ENCODE peak calls at places on chromosome 20, in four cellular contexts. One of them, this sample, is unnamed.
A peak's percentile ranks its signal among the peaks of the same experiment; 100 is the strongest.

GRCh38 chr20:33835773-33836172 is 24.6 kb downstream of the CHMP4B start:
- DNase-seq in H1: no peak
- DNase-seq in GM12878: no peak
- DNase-seq in HepG2: no peak
- DNase-seq in this sample: no peak

GRCh38 chr20:18363708-18364107 is 75.4 kb downstream of the ZNF133 start:
- DNase-seq in H1: no peak
- DNase-seq in GM12878: no peak
- DNase-seq in HepG2: no peak
- DNase-seq in this sample: no peak

GRCh38 chr20:62977613-62978558 is 25.4 kb downstream of the SLC17A9 start:
- DNase-seq in GM12878: peak; percentile 71
- DNase-seq in H1: no peak
- DNase-seq in HepG2: no peak
- DNase-seq in this sample: peak; percentile 61

GRCh38 chr20:7935027-7935551 is 5.2 kb downstream of the HAO1 start:
- DNase-seq in HepG2: no peak
- DNase-seq in GM12878: peak; percentile 3
- DNase-seq in H1: no peak
- DNase-seq in this sample: no peak

GRCh38 chr20:53978497-53978896 is 91.9 kb downstream of the BCAS1 start:
- DNase-seq in H1: no peak
- DNase-seq in HepG2: no peak
- DNase-seq in GM12878: no peak
- DNase-seq in this sample: no peak

GRCh38 chr20:46056027-46056833 is 27.2 kb downstream of the SLC12A5 start:
- DNase-seq in H1: no peak
- DNase-seq in HepG2: no peak
- DNase-seq in GM12878: no peak
- DNase-seq in this sample: no peak

GRCh38 chr20:2130062-2130591 is 28.5 kb downstream of the STK35 start:
- DNase-seq in GM12878: no peak
- DNase-seq in H1: no peak
- DNase-seq in HepG2: no peak
- DNase-seq in this sample: no peak

GRCh38 chr20:7399114-7399513 is 541.1 kb downstream of the HAO1 start:
- DNase-seq in H1: no peak
- DNase-seq in HepG2: no peak
- DNase-seq in GM12878: no peak
- DNase-seq in this sample: no peak

GRCh38 chr20:61623451-61623850 is 371.4 kb downstream of the CDH4 start:
- DNase-seq in H1: no peak
- DNase-seq in HepG2: no peak
- DNase-seq in GM12878: no peak
- DNase-seq in this sample: no peak

GRCh38 chr20:39310363-39311037 is 348.4 kb downstream of the DHX35 start:
- DNase-seq in GM12878: no peak
- DNase-seq in HepG2: no peak
- DNase-seq in H1: no peak
- DNase-seq in this sample: no peak

GRCh38 chr20:34643919-34644318 is 33.0 kb downstream of the PIGU start:
- DNase-seq in GM12878: no peak
- DNase-seq in H1: no peak
- DNase-seq in HepG2: no peak
- DNase-seq in this sample: no peak

GRCh38 chr20:6397115-6397514 is 274.3 kb upstream of the FERMT1 start:
- DNase-seq in HepG2: no peak
- DNase-seq in H1: no peak
- DNase-seq in GM12878: no peak
- DNase-seq in this sample: no peak

GRCh38 chr20:35226775-35227681 is 538 bp downstream of the MMP24 start:
- DNase-seq in H1: no peak
- DNase-seq in HepG2: peak; percentile 35
- DNase-seq in GM12878: no peak
- DNase-seq in this sample: peak; percentile 86

GRCh38 chr20:62961310-62961783 is 8.8 kb downstream of the SLC17A9 start:
- DNase-seq in GM12878: no peak
- DNase-seq in H1: no peak
- DNase-seq in HepG2: no peak
- DNase-seq in this sample: peak; percentile 72

GRCh38 chr20:53574819-53575218 is 18.8 kb downstream of the ZNF217 start:
- DNase-seq in HepG2: no peak
- DNase-seq in H1: no peak
- DNase-seq in GM12878: no peak
- DNase-seq in this sample: no peak

GRCh38 chr20:44709380-44709779 is 5.8 kb upstream of the CCN5 start:
- DNase-seq in H1: no peak
- DNase-seq in GM12878: no peak
- DNase-seq in HepG2: no peak
- DNase-seq in this sample: no peak

GRCh38 chr20:19974621-19975435 is 42.3 kb upstream of the NAA20 start:
- DNase-seq in H1: no peak
- DNase-seq in GM12878: no peak
- DNase-seq in HepG2: no peak
- DNase-seq in this sample: peak; percentile 69

GRCh38 chr20:43781215-43781614 is 54.4 kb upstream of the GTSF1L start:
- DNase-seq in GM12878: no peak
- DNase-seq in H1: no peak
- DNase-seq in HepG2: no peak
- DNase-seq in this sample: no peak

GRCh38 chr20:49913399-49914047 is 1.8 kb downstream of the SPATA2 start:
- DNase-seq in GM12878: no peak
- DNase-seq in HepG2: no peak
- DNase-seq in H1: no peak
- DNase-seq in this sample: no peak

GRCh38 chr20:669573-669972 is 6.0 kb downstream of the SCRT2 start:
- DNase-seq in HepG2: no peak
- DNase-seq in GM12878: no peak
- DNase-seq in H1: no peak
- DNase-seq in this sample: no peak

GRCh38 chr20:10067305-10067704 is 32.5 kb downstream of the ANKEF1 start:
- DNase-seq in GM12878: no peak
- DNase-seq in H1: no peak
- DNase-seq in HepG2: no peak
- DNase-seq in this sample: no peak

GRCh38 chr20:14055127-14055742 is 59.9 kb downstream of the MACROD2 start:
- DNase-seq in H1: no peak
- DNase-seq in GM12878: no peak
- DNase-seq in HepG2: peak; percentile 77
- DNase-seq in this sample: peak; percentile 33

GRCh38 chr20:43941476-43942212 is 27.0 kb downstream of the TOX2 start:
- DNase-seq in HepG2: no peak
- DNase-seq in H1: no peak
- DNase-seq in GM12878: no peak
- DNase-seq in this sample: no peak

GRCh38 chr20:37934634-37935010 is 31.7 kb downstream of the VSTM2L start:
- DNase-seq in HepG2: no peak
- DNase-seq in H1: no peak
- DNase-seq in GM12878: no peak
- DNase-seq in this sample: no peak

GRCh38 chr20:17227669-17228623 is 1.1 kb downstream of the PCSK2 start:
- DNase-seq in H1: no peak
- DNase-seq in GM12878: no peak
- DNase-seq in HepG2: no peak
- DNase-seq in this sample: peak; percentile 26

GRCh38 chr20:25318471-25319240 is 70.8 kb downstream of the PYGB start:
- DNase-seq in HepG2: no peak
- DNase-seq in H1: no peak
- DNase-seq in GM12878: peak; percentile 88
- DNase-seq in this sample: no peak

GRCh38 chr20:11387189-11387754 is 530.4 kb upstream of the BTBD3 start:
- DNase-seq in H1: no peak
- DNase-seq in GM12878: no peak
- DNase-seq in HepG2: no peak
- DNase-seq in this sample: no peak

GRCh38 chr20:8663424-8663823 is 405.5 kb upstream of the PLCB4 start:
- DNase-seq in HepG2: no peak
- DNase-seq in H1: no peak
- DNase-seq in GM12878: no peak
- DNase-seq in this sample: no peak

GRCh38 chr20:25280051-25280573 is 32.2 kb downstream of the PYGB start:
- DNase-seq in GM12878: no peak
- DNase-seq in HepG2: no peak
- DNase-seq in H1: no peak
- DNase-seq in this sample: peak; percentile 60

GRCh38 chr20:32893263-32893877 is 34.6 kb downstream of the EFCAB8 start:
- DNase-seq in GM12878: no peak
- DNase-seq in HepG2: no peak
- DNase-seq in H1: no peak
- DNase-seq in this sample: no peak

GRCh38 chr20:49945306-49945700 is 9.1 kb downstream of the RNF114 start:
- DNase-seq in H1: no peak
- DNase-seq in HepG2: no peak
- DNase-seq in GM12878: no peak
- DNase-seq in this sample: no peak

GRCh38 chr20:6492396-6493055 is 275.0 kb upstream of the BMP2 start:
- DNase-seq in HepG2: no peak
- DNase-seq in GM12878: no peak
- DNase-seq in H1: no peak
- DNase-seq in this sample: no peak

GRCh38 chr20:15342987-15343639 is 1005.7 kb upstream of the FLRT3 start:
- DNase-seq in HepG2: no peak
- DNase-seq in H1: no peak
- DNase-seq in GM12878: no peak
- DNase-seq in this sample: no peak

GRCh38 chr20:10271470-10272219 is 53.0 kb downstream of the SNAP25 start:
- DNase-seq in HepG2: no peak
- DNase-seq in GM12878: no peak
- DNase-seq in H1: no peak
- DNase-seq in this sample: no peak

GRCh38 chr20:57682184-57683038 is 27.4 kb downstream of the PMEPA1 start:
- DNase-seq in GM12878: peak; percentile 57
- DNase-seq in HepG2: no peak
- DNase-seq in H1: no peak
- DNase-seq in this sample: peak; percentile 57

GRCh38 chr20:38092260-38092857 is 58.8 kb downstream of the RPRD1B start:
- DNase-seq in GM12878: peak; percentile 57
- DNase-seq in H1: no peak
- DNase-seq in HepG2: no peak
- DNase-seq in this sample: no peak

DNA sequence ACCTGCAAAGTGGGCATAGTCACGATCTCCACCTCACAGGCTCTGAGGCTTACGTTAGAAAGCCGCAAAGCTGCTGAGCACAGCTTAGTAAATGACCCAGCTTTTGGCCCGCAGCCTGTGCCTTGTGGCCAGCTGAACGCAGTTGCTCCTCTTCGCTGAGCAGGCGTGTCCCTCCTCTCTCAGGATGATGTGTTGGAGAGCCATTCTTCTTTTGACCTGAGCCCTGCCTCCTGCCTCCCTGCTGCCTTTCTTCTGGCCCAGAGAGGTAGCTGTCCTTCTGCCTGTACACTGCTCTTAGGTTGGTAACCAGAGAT is 47.6 kb upstream of the MYL9 start:
- DNase-seq in GM12878: no peak
- DNase-seq in HepG2: no peak
- DNase-seq in H1: no peak
- DNase-seq in this sample: no peak
- TF ChIP-seq TCF12 in GM12878: no peak
- TF ChIP-seq TCF12 in HepG2: no peak
- TF ChIP-seq TCF12 in H1: no peak
- TF ChIP-seq TCF12 in this sample: no peak

GRCh38 chr20:51026317-51026716 is 3.4 kb upstream of the KCNG1 start:
- DNase-seq in H1: no peak
- DNase-seq in HepG2: no peak
- DNase-seq in GM12878: no peak
- DNase-seq in this sample: no peak
- TF ChIP-seq POLR2AphosphoS5 in H1: no peak
- TF ChIP-seq POLR2AphosphoS5 in HepG2: no peak
- TF ChIP-seq POLR2AphosphoS5 in GM12878: no peak
- TF ChIP-seq POLR2AphosphoS5 in this sample: no peak

DNA sequence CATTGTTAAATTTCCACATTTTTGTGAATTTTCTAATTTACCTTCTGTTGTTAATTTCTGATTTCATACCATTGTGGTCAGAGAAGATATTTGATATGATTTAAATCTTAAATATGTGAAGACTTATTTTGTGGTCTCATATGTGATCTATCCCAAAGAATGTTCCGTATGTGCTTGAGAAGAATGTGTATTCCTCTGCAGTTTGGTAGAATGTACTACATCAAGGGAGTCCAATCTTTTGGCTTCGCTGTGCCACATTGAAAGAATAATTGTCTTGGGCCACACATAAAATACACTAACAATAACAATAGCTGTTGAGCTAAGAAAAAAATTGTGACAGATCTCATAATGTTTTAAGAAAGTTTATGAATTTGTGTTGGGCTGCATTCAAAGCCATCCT is 176.2 kb upstream of the PRND start:
- DNase-seq in H1: no peak
- DNase-seq in GM12878: no peak
- DNase-seq in HepG2: no peak
- DNase-seq in this sample: no peak
- TF ChIP-seq TCF12 in H1: no peak
- TF ChIP-seq TCF12 in GM12878: no peak
- TF ChIP-seq TCF12 in HepG2: no peak
- TF ChIP-seq TCF12 in this sample: peak; percentile 6

DNA sequence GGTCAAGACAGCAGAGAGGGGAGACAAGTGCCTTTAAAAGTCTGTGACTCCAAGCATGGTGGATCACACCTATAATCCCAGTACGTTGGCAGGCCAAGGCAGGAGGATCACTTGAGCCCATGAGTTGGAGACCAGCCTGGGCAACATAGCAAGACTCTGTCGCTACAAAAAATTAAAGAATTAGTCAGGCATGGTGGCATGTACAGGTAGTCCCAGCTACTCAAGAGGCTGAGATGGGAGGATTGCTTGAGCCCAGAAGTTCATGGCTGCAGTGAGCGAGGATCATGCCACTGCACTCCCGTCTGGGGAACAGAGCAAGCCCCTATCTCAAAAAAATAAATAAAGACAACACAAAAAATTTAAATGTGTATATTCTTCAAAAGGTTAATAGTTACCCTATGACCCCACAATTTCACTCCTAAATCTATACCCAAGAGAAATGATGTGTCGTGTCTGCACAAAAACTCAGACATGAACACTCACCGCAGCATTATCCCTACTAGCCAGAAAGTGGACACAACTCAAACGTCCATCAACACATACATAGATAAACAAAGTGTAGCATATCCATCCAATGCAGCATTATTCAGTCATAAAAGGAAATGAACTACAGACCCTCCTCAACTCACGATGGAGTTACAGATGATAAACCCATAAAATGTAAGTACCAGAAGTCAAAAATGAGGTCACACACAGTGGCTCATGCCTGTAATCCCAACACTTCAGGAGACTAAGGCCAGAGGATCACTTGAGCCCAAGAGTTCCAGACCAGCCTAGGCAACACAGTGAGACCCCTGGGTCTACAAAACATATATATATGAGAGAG is 23.9 kb downstream of the ZMYND8 start:
- DNase-seq in HepG2: no peak
- DNase-seq in GM12878: no peak
- DNase-seq in H1: no peak
- DNase-seq in this sample: no peak
- TF ChIP-seq POLR2AphosphoS5 in HepG2: no peak
- TF ChIP-seq POLR2AphosphoS5 in GM12878: no peak
- TF ChIP-seq POLR2AphosphoS5 in H1: no peak
- TF ChIP-seq POLR2AphosphoS5 in this sample: no peak

This sample was measured in SK-N-SH.